ENCODE peak calls at places on chromosomes 13 and 19, in nine cellular contexts. One of them, this sample, is unnamed.

GRCh38 chr13:102596147-102597028 is at the start of gene TPP2:
- DNase-seq in osteocyte: peak
- DNase-seq in heart right ventricle: peak
- DNase-seq in stomach: peak
- DNase-seq in sigmoid colon: peak
- DNase-seq in GM12865: peak
- DNase-seq in right lobe of liver: peak
- DNase-seq in fibroblast of lung: peak
- DNase-seq in psoas muscle: peak
- DNase-seq in this sample: peak

GRCh38 chr13:72839831-72840426 is 58.0 kb downstream of the PIBF1 start:
- DNase-seq in osteocyte: no peak
- DNase-seq in heart right ventricle: no peak
- DNase-seq in stomach: peak
- DNase-seq in sigmoid colon: no peak
- DNase-seq in GM12865: peak
- DNase-seq in right lobe of liver: no peak
- DNase-seq in fibroblast of lung: peak
- DNase-seq in psoas muscle: no peak
- DNase-seq in this sample: peak

GRCh38 chr13:113545455-113545930 is 39.1 kb upstream of the TFDP1 start:
- DNase-seq in osteocyte: no peak
- DNase-seq in heart right ventricle: no peak
- DNase-seq in stomach: no peak
- DNase-seq in sigmoid colon: no peak
- DNase-seq in GM12865: no peak
- DNase-seq in right lobe of liver: peak
- DNase-seq in fibroblast of lung: peak
- DNase-seq in psoas muscle: no peak
- DNase-seq in this sample: peak

GRCh38 chr19:44660081-44660480 is 11.2 kb upstream of the CEACAM19 start:
- DNase-seq in osteocyte: no peak
- DNase-seq in heart right ventricle: no peak
- DNase-seq in stomach: no peak
- DNase-seq in sigmoid colon: no peak
- DNase-seq in GM12865: no peak
- DNase-seq in right lobe of liver: no peak
- DNase-seq in fibroblast of lung: no peak
- DNase-seq in psoas muscle: no peak
- DNase-seq in this sample: no peak

GRCh38 chr19:39310558-39311311 is 9.9 kb downstream of the LRFN1 start:
- DNase-seq in osteocyte: no peak
- DNase-seq in heart right ventricle: no peak
- DNase-seq in stomach: no peak
- DNase-seq in sigmoid colon: no peak
- DNase-seq in GM12865: no peak
- DNase-seq in right lobe of liver: no peak
- DNase-seq in fibroblast of lung: no peak
- DNase-seq in psoas muscle: no peak
- DNase-seq in this sample: no peak

GRCh38 chr13:41512441-41512840 is 55.1 kb downstream of the RGCC start:
- DNase-seq in osteocyte: peak
- DNase-seq in heart right ventricle: no peak
- DNase-seq in stomach: no peak
- DNase-seq in sigmoid colon: no peak
- DNase-seq in GM12865: no peak
- DNase-seq in right lobe of liver: no peak
- DNase-seq in fibroblast of lung: no peak
- DNase-seq in psoas muscle: no peak
- DNase-seq in this sample: no peak

GRCh38 chr19:44308011-44308410 is 3.2 kb upstream of the ZNF235 start:
- DNase-seq in osteocyte: no peak
- DNase-seq in heart right ventricle: no peak
- DNase-seq in stomach: no peak
- DNase-seq in sigmoid colon: no peak
- DNase-seq in GM12865: no peak
- DNase-seq in right lobe of liver: no peak
- DNase-seq in fibroblast of lung: no peak
- DNase-seq in psoas muscle: no peak
- DNase-seq in this sample: no peak

GRCh38 chr19:29805026-29805925 is 6.5 kb upstream of the CCNE1 start:
- DNase-seq in osteocyte: no peak
- DNase-seq in heart right ventricle: no peak
- DNase-seq in stomach: no peak
- DNase-seq in sigmoid colon: no peak
- DNase-seq in GM12865: no peak
- DNase-seq in right lobe of liver: no peak
- DNase-seq in fibroblast of lung: no peak
- DNase-seq in psoas muscle: peak
- DNase-seq in this sample: peak

GRCh38 chr19:8641908-8642547 is 11.6 kb downstream of the NFILZ start:
- DNase-seq in osteocyte: no peak
- DNase-seq in heart right ventricle: no peak
- DNase-seq in stomach: no peak
- DNase-seq in sigmoid colon: no peak
- DNase-seq in GM12865: peak
- DNase-seq in right lobe of liver: no peak
- DNase-seq in fibroblast of lung: peak
- DNase-seq in psoas muscle: no peak
- DNase-seq in this sample: peak

GRCh38 chr19:17341845-17342244 is 4.5 kb downstream of the GTPBP3 start:
- DNase-seq in osteocyte: no peak
- DNase-seq in heart right ventricle: no peak
- DNase-seq in stomach: no peak
- DNase-seq in sigmoid colon: no peak
- DNase-seq in GM12865: no peak
- DNase-seq in right lobe of liver: no peak
- DNase-seq in fibroblast of lung: no peak
- DNase-seq in psoas muscle: no peak
- DNase-seq in this sample: no peak

GRCh38 chr13:100234006-100234405 is 145.1 kb downstream of the PCCA start:
- DNase-seq in osteocyte: no peak
- DNase-seq in heart right ventricle: no peak
- DNase-seq in stomach: no peak
- DNase-seq in sigmoid colon: no peak
- DNase-seq in GM12865: no peak
- DNase-seq in right lobe of liver: no peak
- DNase-seq in fibroblast of lung: no peak
- DNase-seq in psoas muscle: no peak
- DNase-seq in this sample: no peak

GRCh38 chr13:113060557-113061270 is 44.9 kb upstream of the F7 start:
- DNase-seq in osteocyte: no peak
- DNase-seq in heart right ventricle: no peak
- DNase-seq in stomach: no peak
- DNase-seq in sigmoid colon: no peak
- DNase-seq in GM12865: no peak
- DNase-seq in right lobe of liver: peak
- DNase-seq in fibroblast of lung: no peak
- DNase-seq in psoas muscle: no peak
- DNase-seq in this sample: no peak

DNA sequence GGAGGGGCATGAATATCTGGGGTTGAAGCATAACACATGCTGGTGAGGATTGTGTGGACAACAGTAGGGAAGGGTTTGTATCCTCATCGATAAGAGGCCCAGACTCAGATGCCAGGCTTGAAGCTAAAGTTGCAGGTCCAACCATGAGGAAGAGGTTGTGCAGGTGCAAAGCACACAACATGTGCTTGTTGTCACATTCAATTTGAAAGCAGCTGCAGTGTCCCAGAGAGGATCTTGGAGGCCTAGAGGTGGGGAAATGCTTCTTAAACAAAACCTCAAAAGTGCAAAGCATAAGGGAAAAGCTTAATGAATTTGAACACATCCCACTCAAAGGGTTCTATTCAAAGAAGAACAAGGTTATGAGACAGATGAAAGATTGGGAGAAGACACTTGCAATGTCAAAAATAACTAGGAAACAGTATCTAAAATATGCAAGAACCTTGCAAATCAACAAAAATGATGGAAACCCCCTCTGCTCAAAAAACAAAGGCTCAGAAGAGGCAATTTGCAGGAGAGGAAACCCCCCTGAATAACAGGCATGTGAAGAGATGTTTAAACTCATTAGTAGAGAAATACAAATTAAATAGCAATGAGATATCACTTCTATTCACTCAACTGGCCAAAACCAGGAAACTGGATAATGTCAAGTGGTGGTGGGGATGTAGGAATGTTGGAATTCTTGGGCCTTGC is 187.1 kb downstream of the KATNAL1 start:
- DNase-seq in osteocyte: no peak
- DNase-seq in heart right ventricle: no peak
- DNase-seq in stomach: no peak
- DNase-seq in sigmoid colon: no peak
- DNase-seq in GM12865: peak
- DNase-seq in right lobe of liver: no peak
- DNase-seq in fibroblast of lung: no peak
- DNase-seq in psoas muscle: no peak
- DNase-seq in this sample: no peak
- TF ChIP-seq CTCF in osteocyte: no peak
- TF ChIP-seq CTCF in heart right ventricle: no peak
- TF ChIP-seq CTCF in stomach: no peak
- TF ChIP-seq CTCF in sigmoid colon: no peak
- TF ChIP-seq CTCF in GM12865: no peak
- TF ChIP-seq CTCF in right lobe of liver: no peak
- TF ChIP-seq CTCF in fibroblast of lung: no peak
- TF ChIP-seq CTCF in psoas muscle: no peak
- TF ChIP-seq CTCF in this sample: no peak

DNA sequence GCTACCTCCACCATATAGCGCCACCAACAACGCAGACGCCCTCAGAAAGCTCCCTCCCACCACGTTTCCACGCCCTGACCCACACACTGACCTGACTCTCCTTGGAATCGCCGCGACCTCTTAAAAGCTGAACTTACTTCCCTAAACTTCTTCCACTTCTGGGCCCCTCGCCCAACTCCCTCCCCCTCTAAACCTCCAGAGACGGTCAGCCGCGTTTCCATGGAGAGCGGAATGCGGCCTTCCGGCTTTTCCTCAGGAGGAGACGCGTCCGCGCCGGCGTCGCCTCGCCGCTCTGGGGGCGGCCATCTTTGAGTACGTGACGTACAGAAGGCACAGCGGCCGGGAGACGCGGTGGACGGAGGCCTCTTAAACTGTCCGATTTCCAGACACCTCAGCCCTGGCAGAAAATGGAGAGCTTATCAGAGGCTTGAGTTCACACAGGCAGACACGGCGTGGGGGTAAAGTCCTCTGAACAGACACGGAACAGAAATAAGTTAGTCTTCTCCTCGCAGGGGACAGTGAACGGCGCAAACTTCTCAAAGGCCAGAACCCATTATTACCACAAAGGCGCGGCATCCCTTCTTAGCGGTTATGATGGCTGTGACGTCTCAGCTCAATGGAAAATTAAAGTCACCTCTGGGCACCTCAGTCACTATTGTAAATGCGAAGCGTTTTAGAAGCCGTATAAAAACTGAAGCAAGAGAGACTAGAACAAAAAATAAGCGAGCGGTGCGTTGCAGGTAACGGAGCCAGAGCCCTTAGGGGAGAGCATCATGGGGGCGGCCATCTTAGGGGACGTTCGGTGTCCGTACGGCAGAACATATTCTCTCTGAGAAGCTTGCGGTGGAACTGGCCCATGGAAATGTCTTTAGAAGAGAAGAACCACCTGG is at the start of gene ZNF432:
- DNase-seq in osteocyte: peak
- DNase-seq in heart right ventricle: peak
- DNase-seq in stomach: peak
- DNase-seq in sigmoid colon: peak
- DNase-seq in GM12865: peak
- DNase-seq in right lobe of liver: peak
- DNase-seq in fibroblast of lung: peak
- DNase-seq in psoas muscle: peak
- DNase-seq in this sample: peak
- TF ChIP-seq CTCF in osteocyte: no peak
- TF ChIP-seq CTCF in heart right ventricle: no peak
- TF ChIP-seq CTCF in stomach: no peak
- TF ChIP-seq CTCF in sigmoid colon: no peak
- TF ChIP-seq CTCF in GM12865: no peak
- TF ChIP-seq CTCF in right lobe of liver: no peak
- TF ChIP-seq CTCF in fibroblast of lung: no peak
- TF ChIP-seq CTCF in psoas muscle: no peak
- TF ChIP-seq CTCF in this sample: no peak

GRCh38 chr19:31353826-31354225 is 4.6 kb upstream of the TSHZ3 start:
- DNase-seq in osteocyte: no peak
- DNase-seq in heart right ventricle: no peak
- DNase-seq in stomach: no peak
- DNase-seq in sigmoid colon: no peak
- DNase-seq in GM12865: no peak
- DNase-seq in right lobe of liver: no peak
- DNase-seq in fibroblast of lung: no peak
- DNase-seq in psoas muscle: no peak
- DNase-seq in this sample: no peak
- TF ChIP-seq CTCF in osteocyte: no peak
- TF ChIP-seq CTCF in heart right ventricle: no peak
- TF ChIP-seq CTCF in stomach: no peak
- TF ChIP-seq CTCF in sigmoid colon: no peak
- TF ChIP-seq CTCF in GM12865: no peak
- TF ChIP-seq CTCF in right lobe of liver: no peak
- TF ChIP-seq CTCF in fibroblast of lung: no peak
- TF ChIP-seq CTCF in psoas muscle: no peak
- TF ChIP-seq CTCF in this sample: no peak

DNA sequence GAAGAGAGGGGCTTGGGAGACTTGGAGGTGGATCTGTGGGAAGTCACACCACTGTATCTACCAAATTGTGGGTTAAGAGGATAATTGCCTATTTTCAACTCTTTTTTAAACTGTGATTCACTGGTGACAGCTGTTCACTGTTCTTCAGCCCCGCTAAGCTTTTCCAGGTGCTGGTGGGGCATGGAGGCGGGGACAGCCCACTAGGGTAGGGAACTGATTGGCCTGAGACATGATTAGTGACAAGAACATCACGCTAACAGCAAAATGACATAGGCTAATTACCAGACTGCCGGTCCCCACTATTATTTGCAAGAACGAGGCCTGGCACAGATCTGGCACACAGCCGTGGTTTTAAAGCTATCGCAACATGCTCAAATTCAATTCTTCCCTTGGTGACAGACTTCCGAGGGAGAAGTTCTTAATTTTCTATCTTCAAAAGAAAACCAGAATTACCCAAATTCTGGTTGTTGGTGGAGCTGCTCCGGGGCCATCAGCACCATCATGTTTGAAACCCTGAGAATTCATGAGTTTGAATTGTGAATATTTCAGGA is 18.0 kb downstream of the DOCK9 start:
- DNase-seq in osteocyte: no peak
- DNase-seq in heart right ventricle: no peak
- DNase-seq in stomach: no peak
- DNase-seq in sigmoid colon: no peak
- DNase-seq in GM12865: no peak
- DNase-seq in right lobe of liver: no peak
- DNase-seq in fibroblast of lung: no peak
- DNase-seq in psoas muscle: no peak
- DNase-seq in this sample: no peak
- TF ChIP-seq CTCF in osteocyte: no peak
- TF ChIP-seq CTCF in heart right ventricle: no peak
- TF ChIP-seq CTCF in stomach: no peak
- TF ChIP-seq CTCF in sigmoid colon: no peak
- TF ChIP-seq CTCF in GM12865: no peak
- TF ChIP-seq CTCF in right lobe of liver: no peak
- TF ChIP-seq CTCF in fibroblast of lung: no peak
- TF ChIP-seq CTCF in psoas muscle: no peak
- TF ChIP-seq CTCF in this sample: no peak

GRCh38 chr13:77274126-77274525 is 52.8 kb downstream of the MYCBP2 start:
- DNase-seq in osteocyte: no peak
- DNase-seq in heart right ventricle: no peak
- DNase-seq in stomach: no peak
- DNase-seq in sigmoid colon: no peak
- DNase-seq in GM12865: no peak
- DNase-seq in right lobe of liver: no peak
- DNase-seq in fibroblast of lung: no peak
- DNase-seq in psoas muscle: no peak
- DNase-seq in this sample: no peak
- TF ChIP-seq CTCF in osteocyte: peak
- TF ChIP-seq CTCF in heart right ventricle: peak
- TF ChIP-seq CTCF in stomach: no peak
- TF ChIP-seq CTCF in sigmoid colon: no peak
- TF ChIP-seq CTCF in GM12865: no peak
- TF ChIP-seq CTCF in right lobe of liver: peak
- TF ChIP-seq CTCF in fibroblast of lung: no peak
- TF ChIP-seq CTCF in psoas muscle: no peak
- TF ChIP-seq CTCF in this sample: peak